ENCODE peak calls at places on chromosomes 7 and 10, in six cellular contexts. P is heart left ventricle; G is CD8-positive, alpha-beta memory T cell; O is mammary epithelial cell; U is neural progenitor cell; Q is CD8-positive, alpha-beta T cell. D is an unnamed sample.

GRCh38 chr7:101998904-101999236 is 181.4 kb downstream of the CUX1 start:
- DNase-seq in P (no peak), G (no peak), O (no peak), U (peak), Q (no peak), D (no peak)

GRCh38 chr7:213324-213993 is 21.1 kb downstream of the FAM20C start:
- DNase-seq in P (no peak), G (no peak), O (no peak), U (no peak), Q (no peak), D (no peak)

GRCh38 chr7:23353172-23353571 is 54.0 kb downstream of the MALSU1 start:
- DNase-seq in P (no peak), G (no peak), O (no peak), U (peak), Q (no peak), D (no peak)

GRCh38 chr10:29862926-29863614 is 196.3 kb downstream of the JCAD start:
- DNase-seq in P (no peak), G (no peak), O (peak), U (no peak), Q (no peak), D (peak)

GRCh38 chr7:5349005-5349380 is 66.2 kb downstream of the SLC29A4 start:
- DNase-seq in P (no peak), G (no peak), O (no peak), U (no peak), Q (no peak), D (no peak)

GRCh38 chr10:1410469-1411395 is 326.6 kb downstream of the ADARB2 start:
- DNase-seq in P (no peak), G (no peak), O (no peak), U (no peak), Q (no peak), D (no peak)

GRCh38 chr7:7424151-7424873 is 111.4 kb downstream of the COL28A1 start:
- DNase-seq in P (peak), G (peak), O (peak), U (peak), Q (peak), D (peak)

GRCh38 chr10:7458554-7458953 is 47.7 kb upstream of the SFMBT2 start:
- DNase-seq in P (no peak), G (no peak), O (no peak), U (no peak), Q (no peak), D (no peak)

GRCh38 chr10:89567566-89568245 is 32.3 kb upstream of the SLC16A12 start:
- DNase-seq in P (no peak), G (no peak), O (no peak), U (no peak), Q (no peak), D (no peak)

GRCh38 chr10:28922127-28922526 is 244.8 kb downstream of the BAMBI start:
- DNase-seq in P (no peak), G (no peak), O (no peak), U (no peak), Q (no peak), D (peak)

GRCh38 chr7:79489371-79489770 is 35.9 kb upstream of the MAGI2 start:
- DNase-seq in P (no peak), G (no peak), O (no peak), U (no peak), Q (no peak), D (no peak)

GRCh38 chr10:90227259-90227658 is 525.9 kb downstream of the KIF20B start:
- DNase-seq in P (no peak), G (no peak), O (peak), U (no peak), Q (no peak), D (peak)

GRCh38 chr7:135976312-135977019 is 693 bp downstream of the MTPN start:
- DNase-seq in P (no peak), G (peak), O (peak), U (no peak), Q (peak), D (no peak)

GRCh38 chr7:97096037-97096436 is 21.5 kb upstream of the SDHAF3 start:
- DNase-seq in P (no peak), G (no peak), O (no peak), U (no peak), Q (no peak), D (no peak)

GRCh38 chr10:54903770-54904169 is 102.7 kb upstream of the PCDH15 start:
- DNase-seq in P (no peak), G (no peak), O (no peak), U (no peak), Q (no peak), D (no peak)
- H3K4me3 ChIP-seq in P (no peak), G (no peak), O (no peak), U (no peak), Q (no peak), D (no peak)

GRCh38 chr7:43076606-43077005 is 35.8 kb upstream of the HECW1 start:
- DNase-seq in P (no peak), G (no peak), O (no peak), U (no peak), Q (no peak), D (no peak)
- H3K27ac ChIP-seq in P (no peak), G (no peak), O (no peak), U (peak), Q (no peak), D (no peak)

DNA sequence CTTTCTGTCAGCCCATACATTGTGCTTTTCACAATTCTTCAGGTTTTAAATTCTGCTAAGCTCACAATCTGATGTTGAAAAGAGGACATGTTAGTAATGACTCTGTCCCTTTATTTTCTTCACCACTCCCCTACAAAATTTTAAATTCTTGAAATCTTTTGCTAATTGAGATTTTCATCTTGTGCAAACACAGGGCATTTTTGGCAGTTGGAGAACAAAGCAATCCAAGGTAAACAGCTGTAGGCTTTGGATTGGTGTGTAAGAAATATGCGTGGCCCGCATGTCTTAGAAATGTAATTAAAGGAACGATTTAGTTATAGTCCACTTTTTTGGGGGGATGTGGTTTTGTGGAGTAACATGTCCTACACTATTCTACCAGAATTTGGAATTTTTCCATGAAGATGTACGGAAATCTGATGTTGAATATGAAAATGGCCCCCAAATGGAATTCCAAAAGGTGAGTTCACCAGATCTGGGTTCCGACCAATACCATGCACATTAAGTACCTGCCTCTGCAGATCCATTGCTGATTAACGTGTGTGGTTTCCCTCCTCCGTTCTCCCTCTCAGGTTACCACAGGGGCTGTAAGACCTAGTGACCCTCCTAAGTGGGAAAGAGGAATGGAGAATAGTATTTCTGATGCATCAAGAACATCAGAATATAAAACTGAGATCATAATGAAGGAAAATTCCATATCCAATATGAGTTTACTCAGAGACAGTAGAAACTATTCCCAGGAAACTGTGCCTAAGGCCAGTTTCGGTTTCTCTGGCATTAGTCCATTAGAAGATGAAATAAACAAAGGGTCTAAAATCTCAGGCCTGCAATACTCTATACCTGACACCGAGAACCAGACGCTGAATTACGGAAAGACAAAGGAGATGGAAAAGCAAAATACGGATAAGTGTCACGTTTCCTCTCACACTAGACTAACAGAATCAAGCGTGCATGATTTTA is 181.1 kb downstream of the ARHGAP21 start:
- DNase-seq in P (no peak), G (no peak), O (no peak), U (no peak), Q (no peak), D (no peak)
- H3K4me3 ChIP-seq in P (no peak), G (no peak), O (no peak), U (no peak), Q (no peak), D (no peak)

DNA sequence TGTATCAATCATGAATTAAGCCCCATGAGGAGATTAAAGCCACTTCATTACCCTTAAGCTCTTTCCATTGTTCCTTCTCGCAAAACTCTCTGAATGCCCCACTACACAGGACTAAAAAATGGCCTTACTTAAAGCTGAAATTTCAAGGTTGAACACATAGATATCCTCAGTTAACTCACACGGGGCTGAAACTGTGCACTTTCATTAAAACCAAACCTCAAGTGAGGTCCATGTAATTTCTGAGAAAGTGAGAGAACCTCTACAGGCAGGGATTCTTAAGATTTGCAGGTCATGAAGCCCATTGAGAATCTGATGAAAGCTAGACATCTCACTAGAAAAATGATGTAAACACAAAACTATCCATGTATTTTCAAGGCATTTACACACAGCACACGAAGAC is 15.9 kb downstream of the DENND11 start:
- DNase-seq in P (no peak), G (no peak), O (no peak), U (no peak), Q (no peak), D (no peak)
- H3K27ac ChIP-seq in P (no peak), G (no peak), O (no peak), U (no peak), Q (no peak), D (no peak)

GRCh38 chr10:128209862-128210214 is 83.6 kb upstream of the MKI67 start:
- DNase-seq in P (no peak), G (no peak), O (no peak), U (no peak), Q (no peak), D (no peak)
- H3K4me3 ChIP-seq in P (peak), G (peak), O (no peak), U (peak), Q (peak), D (no peak)

GRCh38 chr7:13849528-13849892 is 140.0 kb downstream of the ETV1 start:
- DNase-seq in P (no peak), G (no peak), O (no peak), U (no peak), Q (no peak), D (no peak)
- H3K27ac ChIP-seq in P (no peak), G (peak), O (peak), U (peak), Q (no peak), D (peak)

DNA sequence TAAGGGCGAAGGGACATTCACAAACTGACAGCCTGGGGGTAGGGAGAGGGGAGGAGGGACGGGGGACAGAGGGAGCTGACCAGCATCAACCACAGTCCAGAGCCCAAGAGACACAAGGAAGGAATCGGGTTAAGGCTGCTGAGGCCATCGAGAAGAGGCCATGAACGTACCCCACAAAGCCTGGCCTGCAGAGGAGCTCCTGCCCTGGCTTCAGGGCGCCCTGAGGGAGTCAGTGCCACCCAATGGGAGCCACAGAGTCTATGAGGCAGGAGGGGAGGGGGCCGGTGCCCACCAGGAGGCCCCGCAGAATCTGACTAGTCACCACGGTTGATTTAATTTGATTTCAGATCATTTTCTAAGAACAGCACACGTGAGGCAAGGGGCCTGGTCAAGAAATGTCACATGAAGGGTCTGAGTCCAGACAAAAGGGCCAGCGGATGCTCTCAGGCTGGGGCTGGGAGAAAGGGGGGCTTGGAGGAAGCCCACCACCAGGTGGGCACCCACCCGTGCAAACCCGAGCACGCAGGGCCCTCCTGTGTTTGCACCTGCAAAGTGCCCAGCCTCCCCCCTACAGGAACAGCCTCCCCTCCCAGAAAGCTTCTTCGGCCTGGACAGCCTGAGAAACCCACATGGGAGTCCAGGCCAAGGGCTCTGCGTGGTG is 40.4 kb downstream of the CAMK2B start:
- DNase-seq in P (peak), G (no peak), O (no peak), U (no peak), Q (no peak), D (no peak)
- H3K4me3 ChIP-seq in P (no peak), G (no peak), O (no peak), U (no peak), Q (no peak), D (no peak)

GRCh38 chr10:97099089-97099488 is 86.7 kb downstream of the SLIT1 start:
- DNase-seq in P (no peak), G (no peak), O (no peak), U (no peak), Q (no peak), D (no peak)
- H3K27ac ChIP-seq in P (no peak), G (no peak), O (no peak), U (no peak), Q (no peak), D (no peak)

DNA sequence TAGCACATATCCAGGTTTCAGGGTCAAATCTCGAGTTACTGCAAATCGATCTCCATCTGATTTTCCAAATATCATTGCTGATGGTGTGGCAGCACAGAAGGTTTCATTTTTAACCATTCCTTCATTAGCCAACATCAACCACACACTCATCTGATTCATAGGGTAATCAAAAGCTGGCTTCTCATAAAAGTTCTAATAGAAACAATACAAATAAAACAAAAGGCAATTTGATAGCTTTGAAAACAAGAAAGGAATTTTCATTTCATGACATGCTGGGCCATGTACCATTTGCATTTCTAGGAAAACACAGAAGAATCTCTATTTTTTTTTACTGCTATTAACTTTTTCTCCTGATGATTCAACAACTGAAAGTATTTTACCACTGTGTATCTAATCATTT is 147.7 kb upstream of the SLC26A5 start:
- DNase-seq in P (no peak), G (no peak), O (peak), U (no peak), Q (no peak), D (no peak)
- H3K4me3 ChIP-seq in P (no peak), G (no peak), O (no peak), U (no peak), Q (no peak), D (no peak)